ENCODE peak calls at places on chromosomes 5 and 9, in six cellular contexts. One of them, this sample, is unnamed.

GRCh38 chr9:114225534-114226288 is 70.4 kb downstream of the COL27A1 start:
- DNase-seq in HepG2: no peak
- DNase-seq in GM12878: no peak
- DNase-seq in IMR-90: peak
- DNase-seq in K562: no peak
- DNase-seq in A549: no peak
- DNase-seq in this sample: no peak

GRCh38 chr9:18743976-18744375 is 270.0 kb downstream of the ADAMTSL1 start:
- DNase-seq in HepG2: no peak
- DNase-seq in A549: no peak
- DNase-seq in IMR-90: peak
- DNase-seq in K562: no peak
- DNase-seq in GM12878: no peak
- DNase-seq in this sample: no peak

GRCh38 chr5:35626108-35626507 is 8.4 kb downstream of the SPEF2 start:
- DNase-seq in GM12878: no peak
- DNase-seq in HepG2: no peak
- DNase-seq in A549: no peak
- DNase-seq in K562: no peak
- DNase-seq in IMR-90: peak
- DNase-seq in this sample: no peak

GRCh38 chr5:176821441-176821840 is 11.1 kb downstream of the UNC5A start:
- DNase-seq in K562: no peak
- DNase-seq in IMR-90: no peak
- DNase-seq in GM12878: no peak
- DNase-seq in HepG2: no peak
- DNase-seq in A549: no peak
- DNase-seq in this sample: no peak

GRCh38 chr5:15850939-15851341 is 328.7 kb downstream of the MARCHF11 start:
- DNase-seq in GM12878: no peak
- DNase-seq in HepG2: no peak
- DNase-seq in A549: no peak
- DNase-seq in K562: no peak
- DNase-seq in IMR-90: no peak
- DNase-seq in this sample: no peak

GRCh38 chr9:117719161-117719560 is 15.0 kb downstream of the TLR4 start:
- DNase-seq in IMR-90: no peak
- DNase-seq in A549: no peak
- DNase-seq in HepG2: no peak
- DNase-seq in K562: no peak
- DNase-seq in GM12878: no peak
- DNase-seq in this sample: no peak

GRCh38 chr9:36102742-36103495 is 33.6 kb upstream of the GLIPR2 start:
- DNase-seq in K562: peak
- DNase-seq in HepG2: peak
- DNase-seq in IMR-90: peak
- DNase-seq in GM12878: peak
- DNase-seq in A549: peak
- DNase-seq in this sample: peak

GRCh38 chr5:124276166-124276565 is 470.3 kb downstream of the ZNF608 start:
- DNase-seq in HepG2: no peak
- DNase-seq in K562: no peak
- DNase-seq in IMR-90: no peak
- DNase-seq in GM12878: no peak
- DNase-seq in A549: no peak
- DNase-seq in this sample: no peak

GRCh38 chr5:154285661-154286408 is 95.3 kb downstream of the GALNT10 start:
- DNase-seq in GM12878: no peak
- DNase-seq in K562: no peak
- DNase-seq in HepG2: peak
- DNase-seq in IMR-90: peak
- DNase-seq in A549: peak
- DNase-seq in this sample: no peak
- TF ChIP-seq BHLHE40 in GM12878: no peak
- TF ChIP-seq BHLHE40 in K562: no peak
- TF ChIP-seq BHLHE40 in HepG2: no peak
- TF ChIP-seq BHLHE40 in IMR-90: no peak
- TF ChIP-seq BHLHE40 in A549: no peak
- TF ChIP-seq BHLHE40 in this sample: no peak

GRCh38 chr5:132060501-132061161 is at the start of gene IL3:
- DNase-seq in A549: no peak
- DNase-seq in K562: no peak
- DNase-seq in HepG2: no peak
- DNase-seq in GM12878: no peak
- DNase-seq in IMR-90: no peak
- DNase-seq in this sample: no peak
- TF ChIP-seq BHLHE40 in A549: no peak
- TF ChIP-seq BHLHE40 in K562: no peak
- TF ChIP-seq BHLHE40 in HepG2: no peak
- TF ChIP-seq BHLHE40 in GM12878: no peak
- TF ChIP-seq BHLHE40 in IMR-90: no peak
- TF ChIP-seq BHLHE40 in this sample: no peak

GRCh38 chr9:121369595-121370265 is at the start of gene STOM:
- DNase-seq in A549: peak
- DNase-seq in K562: peak
- DNase-seq in GM12878: no peak
- DNase-seq in IMR-90: peak
- DNase-seq in HepG2: peak
- DNase-seq in this sample: no peak
- TF ChIP-seq BHLHE40 in A549: peak
- TF ChIP-seq BHLHE40 in K562: peak
- TF ChIP-seq BHLHE40 in GM12878: peak
- TF ChIP-seq BHLHE40 in IMR-90: peak
- TF ChIP-seq BHLHE40 in HepG2: peak
- TF ChIP-seq BHLHE40 in this sample: no peak

DNA sequence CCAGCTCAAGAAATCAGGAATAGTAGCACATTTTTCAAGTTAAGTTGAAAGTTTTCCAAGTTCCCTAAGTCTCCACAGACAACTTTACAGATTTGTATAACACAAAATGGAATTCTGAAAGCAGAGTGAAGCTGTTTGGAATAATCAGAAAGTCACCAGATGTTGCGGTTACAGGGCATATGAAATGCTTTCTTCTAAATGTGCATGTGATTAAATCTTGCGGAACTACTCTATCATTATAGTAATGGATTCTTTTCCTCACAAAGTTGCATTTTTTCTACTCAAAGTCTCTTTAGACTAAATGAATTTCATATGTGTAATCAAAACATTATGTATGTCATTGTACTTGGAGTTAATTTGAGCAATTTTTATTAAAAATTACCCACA is 176.8 kb upstream of the FREM1 start:
- DNase-seq in GM12878: no peak
- DNase-seq in HepG2: no peak
- DNase-seq in K562: no peak
- DNase-seq in IMR-90: peak
- DNase-seq in A549: no peak
- DNase-seq in this sample: no peak
- TF ChIP-seq BHLHE40 in GM12878: no peak
- TF ChIP-seq BHLHE40 in HepG2: no peak
- TF ChIP-seq BHLHE40 in K562: no peak
- TF ChIP-seq BHLHE40 in IMR-90: no peak
- TF ChIP-seq BHLHE40 in A549: no peak
- TF ChIP-seq BHLHE40 in this sample: no peak

GRCh38 chr5:65305913-65306312 is 175.8 kb downstream of the ADAMTS6 start:
- DNase-seq in A549: no peak
- DNase-seq in GM12878: no peak
- DNase-seq in IMR-90: peak
- DNase-seq in HepG2: peak
- DNase-seq in K562: no peak
- DNase-seq in this sample: no peak

GRCh38 chr5:65307088-65307487 is 174.6 kb downstream of the ADAMTS6 start:
- DNase-seq in HepG2: no peak
- DNase-seq in IMR-90: peak
- DNase-seq in GM12878: no peak
- DNase-seq in K562: no peak
- DNase-seq in A549: no peak
- DNase-seq in this sample: no peak
- TF ChIP-seq BHLHE40 in HepG2: no peak
- TF ChIP-seq BHLHE40 in IMR-90: no peak
- TF ChIP-seq BHLHE40 in GM12878: no peak
- TF ChIP-seq BHLHE40 in K562: no peak
- TF ChIP-seq BHLHE40 in A549: no peak
- TF ChIP-seq BHLHE40 in this sample: no peak

This sample was measured in HEK293T.